ENCODE peak calls at places on chromosome 6, in eight cellular contexts. One of them, this sample, is unnamed.

GRCh38 chr6:75101896-75102680 is 103.8 kb downstream of the COL12A1 start:
- DNase-seq in fibroblast of lung: peak
- DNase-seq in suprapubic skin: no peak
- DNase-seq in fibroblast of mammary gland: peak
- DNase-seq in GM23338: no peak
- DNase-seq in GM12865: no peak
- DNase-seq in AG09309: peak
- DNase-seq in IMR-90: peak
- DNase-seq in this sample: peak

GRCh38 chr6:44386929-44387345 is 569 bp upstream of the CDC5L start:
- DNase-seq in fibroblast of lung: no peak
- DNase-seq in suprapubic skin: no peak
- DNase-seq in fibroblast of mammary gland: peak
- DNase-seq in GM23338: no peak
- DNase-seq in GM12865: peak
- DNase-seq in AG09309: no peak
- DNase-seq in IMR-90: peak
- DNase-seq in this sample: no peak

GRCh38 chr6:49457771-49458170 is 5.3 kb downstream of the MMUT start:
- DNase-seq in fibroblast of lung: no peak
- DNase-seq in suprapubic skin: no peak
- DNase-seq in fibroblast of mammary gland: peak
- DNase-seq in GM23338: no peak
- DNase-seq in GM12865: no peak
- DNase-seq in AG09309: no peak
- DNase-seq in IMR-90: peak
- DNase-seq in this sample: no peak

GRCh38 chr6:109834595-109835437 is 143.3 kb upstream of the GPR6 start:
- DNase-seq in fibroblast of lung: no peak
- DNase-seq in suprapubic skin: no peak
- DNase-seq in fibroblast of mammary gland: no peak
- DNase-seq in GM23338: no peak
- DNase-seq in GM12865: no peak
- DNase-seq in AG09309: no peak
- DNase-seq in IMR-90: no peak
- DNase-seq in this sample: no peak

GRCh38 chr6:55980627-55981211 is 105.3 kb upstream of the BMP5 start:
- DNase-seq in fibroblast of lung: peak
- DNase-seq in suprapubic skin: no peak
- DNase-seq in fibroblast of mammary gland: peak
- DNase-seq in GM23338: peak
- DNase-seq in GM12865: peak
- DNase-seq in AG09309: peak
- DNase-seq in IMR-90: peak
- DNase-seq in this sample: peak

GRCh38 chr6:169073311-169073710 is 180.3 kb downstream of the THBS2 start:
- DNase-seq in fibroblast of lung: peak
- DNase-seq in suprapubic skin: no peak
- DNase-seq in fibroblast of mammary gland: peak
- DNase-seq in GM23338: no peak
- DNase-seq in GM12865: no peak
- DNase-seq in AG09309: peak
- DNase-seq in IMR-90: peak
- DNase-seq in this sample: peak

GRCh38 chr6:44670146-44670545 is 282.6 kb downstream of the CDC5L start:
- DNase-seq in fibroblast of lung: no peak
- DNase-seq in suprapubic skin: no peak
- DNase-seq in fibroblast of mammary gland: no peak
- DNase-seq in GM23338: no peak
- DNase-seq in GM12865: no peak
- DNase-seq in AG09309: no peak
- DNase-seq in IMR-90: no peak
- DNase-seq in this sample: no peak

GRCh38 chr6:32962427-32962826 is 6.0 kb upstream of the BRD2 start:
- DNase-seq in fibroblast of lung: no peak
- DNase-seq in suprapubic skin: no peak
- DNase-seq in fibroblast of mammary gland: no peak
- DNase-seq in GM23338: no peak
- DNase-seq in GM12865: no peak
- DNase-seq in AG09309: no peak
- DNase-seq in IMR-90: peak
- DNase-seq in this sample: no peak

GRCh38 chr6:22302828-22303227 is 6.0 kb upstream of the PRL start:
- DNase-seq in fibroblast of lung: no peak
- DNase-seq in suprapubic skin: no peak
- DNase-seq in fibroblast of mammary gland: peak
- DNase-seq in GM23338: no peak
- DNase-seq in GM12865: peak
- DNase-seq in AG09309: no peak
- DNase-seq in IMR-90: no peak
- DNase-seq in this sample: peak

GRCh38 chr6:15296735-15297134 is 50.9 kb downstream of the JARID2 start:
- DNase-seq in fibroblast of lung: no peak
- DNase-seq in suprapubic skin: no peak
- DNase-seq in fibroblast of mammary gland: no peak
- DNase-seq in GM23338: no peak
- DNase-seq in GM12865: peak
- DNase-seq in AG09309: no peak
- DNase-seq in IMR-90: no peak
- DNase-seq in this sample: no peak

GRCh38 chr6:105790635-105791034 is 295.5 kb upstream of the PRDM1 start:
- DNase-seq in fibroblast of lung: no peak
- DNase-seq in suprapubic skin: no peak
- DNase-seq in fibroblast of mammary gland: no peak
- DNase-seq in GM23338: peak
- DNase-seq in GM12865: no peak
- DNase-seq in AG09309: no peak
- DNase-seq in IMR-90: no peak
- DNase-seq in this sample: no peak
- TF ChIP-seq CTCF in fibroblast of lung: peak
- TF ChIP-seq CTCF in suprapubic skin: no peak
- TF ChIP-seq CTCF in fibroblast of mammary gland: peak
- TF ChIP-seq CTCF in GM23338: peak
- TF ChIP-seq CTCF in GM12865: no peak
- TF ChIP-seq CTCF in AG09309: no peak
- TF ChIP-seq CTCF in IMR-90: peak
- TF ChIP-seq CTCF in this sample: peak

GRCh38 chr6:34035161-34035560 is 110.7 kb downstream of the GRM4 start:
- DNase-seq in fibroblast of lung: no peak
- DNase-seq in suprapubic skin: no peak
- DNase-seq in fibroblast of mammary gland: no peak
- DNase-seq in GM23338: no peak
- DNase-seq in GM12865: no peak
- DNase-seq in AG09309: no peak
- DNase-seq in IMR-90: no peak
- DNase-seq in this sample: no peak

GRCh38 chr6:34036357-34037069 is 109.4 kb downstream of the GRM4 start:
- DNase-seq in fibroblast of lung: no peak
- DNase-seq in suprapubic skin: no peak
- DNase-seq in fibroblast of mammary gland: no peak
- DNase-seq in GM23338: no peak
- DNase-seq in GM12865: peak
- DNase-seq in AG09309: no peak
- DNase-seq in IMR-90: no peak
- DNase-seq in this sample: no peak

GRCh38 chr6:34031567-34032383 is 114.1 kb downstream of the GRM4 start:
- DNase-seq in fibroblast of lung: no peak
- DNase-seq in suprapubic skin: no peak
- DNase-seq in fibroblast of mammary gland: no peak
- DNase-seq in GM23338: no peak
- DNase-seq in GM12865: peak
- DNase-seq in AG09309: no peak
- DNase-seq in IMR-90: no peak
- DNase-seq in this sample: no peak

GRCh38 chr6:34032856-34033255 is 113.0 kb downstream of the GRM4 start:
- DNase-seq in fibroblast of lung: no peak
- DNase-seq in suprapubic skin: no peak
- DNase-seq in fibroblast of mammary gland: no peak
- DNase-seq in GM23338: no peak
- DNase-seq in GM12865: no peak
- DNase-seq in AG09309: no peak
- DNase-seq in IMR-90: no peak
- DNase-seq in this sample: no peak

GRCh38 chr6:34035704-34036356 is 110.1 kb downstream of the GRM4 start:
- DNase-seq in fibroblast of lung: no peak
- DNase-seq in suprapubic skin: no peak
- DNase-seq in fibroblast of mammary gland: no peak
- DNase-seq in GM23338: no peak
- DNase-seq in GM12865: no peak
- DNase-seq in AG09309: no peak
- DNase-seq in IMR-90: no peak
- DNase-seq in this sample: no peak
- H3K4me3 ChIP-seq in fibroblast of lung: no peak
- H3K4me3 ChIP-seq in suprapubic skin: no peak
- H3K4me3 ChIP-seq in fibroblast of mammary gland: no peak
- H3K4me3 ChIP-seq in GM23338: no peak
- H3K4me3 ChIP-seq in GM12865: no peak
- H3K4me3 ChIP-seq in AG09309: no peak
- H3K4me3 ChIP-seq in IMR-90: no peak
- H3K4me3 ChIP-seq in this sample: no peak

DNA sequence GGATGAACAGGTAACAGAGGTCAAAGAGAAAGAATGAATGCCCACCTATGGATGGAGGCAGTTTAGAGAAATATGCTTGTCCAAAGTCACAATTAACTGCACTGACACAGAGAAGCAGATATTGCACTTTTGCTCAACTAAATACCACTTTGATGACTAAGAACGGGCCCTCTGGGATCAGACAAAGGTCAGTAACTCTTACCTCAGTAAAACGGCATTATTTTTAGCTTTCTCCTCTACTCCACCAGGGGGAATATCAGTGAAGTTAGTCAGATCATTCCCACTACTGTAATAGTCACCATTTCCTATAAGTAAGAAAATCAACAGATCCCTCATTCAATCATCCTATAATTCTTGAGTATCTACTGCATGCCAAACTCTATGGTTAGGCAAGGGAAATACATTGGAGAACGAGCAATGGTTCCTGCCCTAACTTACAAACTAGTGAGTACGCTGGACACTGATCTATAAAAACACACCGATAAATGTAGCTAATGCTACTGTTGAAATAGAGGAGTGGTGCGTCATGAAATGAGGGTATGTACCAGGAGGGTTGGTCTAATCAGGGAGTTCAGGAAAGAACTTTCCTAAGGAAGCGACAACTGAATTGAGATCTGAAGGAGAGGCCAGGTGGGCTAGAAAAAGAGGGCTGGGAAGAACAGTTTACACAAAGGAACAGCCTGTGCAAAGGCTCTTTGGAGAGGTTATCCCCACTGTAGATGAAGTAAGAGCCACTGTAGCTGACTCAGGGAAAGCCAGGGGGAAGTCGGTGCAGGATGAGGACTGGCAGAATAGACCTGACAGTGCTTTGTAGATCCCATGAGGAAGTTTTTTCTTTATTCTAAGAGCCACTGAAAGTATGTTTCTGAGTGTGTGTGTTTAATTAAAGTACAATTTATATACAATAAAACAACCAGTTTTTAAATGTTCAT is 9.2 kb downstream of the ECI2 start:
- DNase-seq in fibroblast of lung: peak
- DNase-seq in suprapubic skin: no peak
- DNase-seq in fibroblast of mammary gland: peak
- DNase-seq in GM23338: peak
- DNase-seq in GM12865: peak
- DNase-seq in AG09309: peak
- DNase-seq in IMR-90: peak
- DNase-seq in this sample: peak
- TF ChIP-seq CTCF in fibroblast of lung: peak
- TF ChIP-seq CTCF in suprapubic skin: no peak
- TF ChIP-seq CTCF in fibroblast of mammary gland: peak
- TF ChIP-seq CTCF in GM23338: no peak
- TF ChIP-seq CTCF in GM12865: no peak
- TF ChIP-seq CTCF in AG09309: peak
- TF ChIP-seq CTCF in IMR-90: peak
- TF ChIP-seq CTCF in this sample: peak

GRCh38 chr6:88165877-88166492 is at the start of gene CNR1:
- DNase-seq in fibroblast of lung: peak
- DNase-seq in suprapubic skin: no peak
- DNase-seq in fibroblast of mammary gland: peak
- DNase-seq in GM23338: peak
- DNase-seq in GM12865: peak
- DNase-seq in AG09309: no peak
- DNase-seq in IMR-90: no peak
- DNase-seq in this sample: peak

GRCh38 chr6:88167625-88167937 is 1.4 kb upstream of the CNR1 start:
- DNase-seq in fibroblast of lung: no peak
- DNase-seq in suprapubic skin: no peak
- DNase-seq in fibroblast of mammary gland: no peak
- DNase-seq in GM23338: peak
- DNase-seq in GM12865: no peak
- DNase-seq in AG09309: no peak
- DNase-seq in IMR-90: no peak
- DNase-seq in this sample: no peak

GRCh38 chr6:88166901-88167624 is 916 bp upstream of the CNR1 start:
- DNase-seq in fibroblast of lung: no peak
- DNase-seq in suprapubic skin: no peak
- DNase-seq in fibroblast of mammary gland: no peak
- DNase-seq in GM23338: peak
- DNase-seq in GM12865: peak
- DNase-seq in AG09309: no peak
- DNase-seq in IMR-90: no peak
- DNase-seq in this sample: no peak

GRCh38 chr6:88165087-88165876 is 865 bp downstream of the CNR1 start:
- DNase-seq in fibroblast of lung: no peak
- DNase-seq in suprapubic skin: no peak
- DNase-seq in fibroblast of mammary gland: no peak
- DNase-seq in GM23338: no peak
- DNase-seq in GM12865: no peak
- DNase-seq in AG09309: no peak
- DNase-seq in IMR-90: no peak
- DNase-seq in this sample: no peak

DNA sequence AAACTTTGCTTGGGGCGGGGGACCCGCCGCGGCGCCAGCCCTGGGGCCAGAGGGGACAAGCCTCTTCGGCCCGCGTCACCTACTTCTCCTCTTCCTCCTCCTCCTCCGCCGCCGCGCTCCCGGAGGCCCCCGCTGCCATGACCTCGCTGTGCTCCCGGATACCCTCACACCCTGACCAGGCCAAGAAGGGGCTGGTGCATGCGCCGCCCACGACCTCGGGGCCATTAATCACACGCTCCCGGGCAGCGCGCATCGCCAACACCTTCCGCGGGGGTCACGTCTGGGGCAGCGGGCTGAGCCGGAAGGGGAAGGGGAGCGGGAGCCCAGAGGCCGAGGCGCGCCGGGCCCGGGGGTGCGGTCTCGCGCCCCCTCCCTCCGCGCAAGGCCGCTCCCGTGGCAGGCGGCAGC is 350 bp upstream of the CNR1 start:
- DNase-seq in fibroblast of lung: no peak
- DNase-seq in suprapubic skin: no peak
- DNase-seq in fibroblast of mammary gland: peak
- DNase-seq in GM23338: no peak
- DNase-seq in GM12865: peak
- DNase-seq in AG09309: no peak
- DNase-seq in IMR-90: no peak
- DNase-seq in this sample: no peak
- H3K4me3 ChIP-seq in fibroblast of lung: peak
- H3K4me3 ChIP-seq in suprapubic skin: peak
- H3K4me3 ChIP-seq in fibroblast of mammary gland: peak
- H3K4me3 ChIP-seq in GM23338: peak
- H3K4me3 ChIP-seq in GM12865: peak
- H3K4me3 ChIP-seq in AG09309: peak
- H3K4me3 ChIP-seq in IMR-90: peak
- H3K4me3 ChIP-seq in this sample: peak